ENCODE peak calls at places on chromosomes 6 and 20, in four cellular contexts. N is heart right ventricle, J is pancreas, Y is B cell. P is an unnamed sample.

GRCh38 chr6:170186909-170187668 is 103.8 kb downstream of the DLL1 start:
- DNase-seq in N (no peak), J (no peak), Y (no peak), P (no peak)

GRCh38 chr6:128731249-128732165 is 151.4 kb upstream of the LAMA2 start:
- DNase-seq in N (no peak), J (no peak), Y (no peak), P (no peak)

GRCh38 chr6:31489046-31489445 is 8.9 kb upstream of the MICB start:
- DNase-seq in N (no peak), J (no peak), Y (no peak), P (no peak)

GRCh38 chr6:90406957-90407356 is 110.3 kb upstream of the BACH2 start:
- DNase-seq in N (no peak), J (no peak), Y (no peak), P (no peak)

GRCh38 chr20:56628015-56628872 is 862 bp upstream of the TFAP2C start:
- DNase-seq in N (peak; percentile 12), J (no peak), Y (peak; percentile 47), P (no peak)

GRCh38 chr20:41408986-41409385 is 42.4 kb upstream of the EMILIN3 start:
- DNase-seq in N (no peak), J (no peak), Y (no peak), P (no peak)

GRCh38 chr20:56328861-56329260 is 29.9 kb upstream of the FAM210B start:
- DNase-seq in N (no peak), J (no peak), Y (no peak), P (no peak)

GRCh38 chr6:126182650-126183311 is 157.1 kb upstream of the CENPW start:
- DNase-seq in N (no peak), J (no peak), Y (no peak), P (no peak)

GRCh38 chr6:90694802-90695201 is 107.9 kb upstream of the MAP3K7 start:
- DNase-seq in N (no peak), J (no peak), Y (no peak), P (no peak)

GRCh38 chr6:12761376-12762115 is 45.0 kb downstream of the PHACTR1 start:
- DNase-seq in N (no peak), J (no peak), Y (no peak), P (no peak)

GRCh38 chr6:133129556-133129955 is 111.6 kb upstream of the EYA4 start:
- DNase-seq in N (no peak), J (no peak), Y (no peak), P (no peak)

GRCh38 chr6:75283907-75284284 is 696 bp downstream of the TMEM30A start:
- DNase-seq in N (no peak), J (no peak), Y (peak; percentile 41), P (no peak)

GRCh38 chr6:33172307-33173227 is 19.7 kb downstream of the COL11A2 start:
- DNase-seq in N (no peak), J (no peak), Y (peak; percentile 61), P (no peak)

GRCh38 chr6:100657678-100658330 is 193.1 kb upstream of the SIM1 start:
- DNase-seq in N (no peak), J (no peak), Y (no peak), P (no peak)

GRCh38 chr20:16518068-16518783 is 55.0 kb downstream of the KIF16B start:
- DNase-seq in N (no peak), J (peak; percentile 26), Y (peak; percentile 20), P (no peak)

GRCh38 chr20:45998761-45999160 is 9.9 kb upstream of the MMP9 start:
- DNase-seq in N (no peak), J (no peak), Y (no peak), P (peak; percentile 88)

GRCh38 chr20:41692479-41693135 is 74.4 kb upstream of the CHD6 start:
- DNase-seq in N (peak; percentile 86), J (peak; percentile 87), Y (peak; percentile 33), P (peak; percentile 58)

GRCh38 chr6:43979525-43979924 is 147.7 kb downstream of the MRPL14 start:
- DNase-seq in N (no peak), J (no peak), Y (no peak), P (no peak)

GRCh38 chr6:13586936-13587542 is 12.6 kb downstream of the SIRT5 start:
- DNase-seq in N (no peak), J (no peak), Y (no peak), P (no peak)

GRCh38 chr6:143952947-143953346 is 55.1 kb downstream of the PLAGL1 start:
- DNase-seq in N (no peak), J (no peak), Y (no peak), P (no peak)

GRCh38 chr20:39038047-39038446 is 75.9 kb downstream of the DHX35 start:
- DNase-seq in N (no peak), J (no peak), Y (no peak), P (no peak)

GRCh38 chr6:68186870-68187269 is 448.2 kb upstream of the ADGRB3 start:
- DNase-seq in N (no peak), J (no peak), Y (no peak), P (no peak)

GRCh38 chr20:32685541-32686529 is 12.1 kb upstream of the C20orf203 start:
- DNase-seq in N (peak; percentile 40), J (no peak), Y (no peak), P (peak; percentile 66)

GRCh38 chr20:61502433-61502832 is 250.4 kb downstream of the CDH4 start:
- DNase-seq in N (no peak), J (no peak), Y (no peak), P (no peak)

GRCh38 chr6:142810952-142811514 is 133.9 kb downstream of the HIVEP2 start:
- DNase-seq in N (no peak), J (no peak), Y (no peak), P (no peak)

GRCh38 chr20:62947532-62948300 is 4.8 kb upstream of the SLC17A9 start:
- DNase-seq in N (no peak), J (no peak), Y (no peak), P (no peak)

GRCh38 chr20:62824476-62825287 is 7.8 kb downstream of the COL9A3 start:
- DNase-seq in N (peak; percentile 57), J (peak; percentile 77), Y (peak; percentile 90), P (no peak)

GRCh38 chr20:8389381-8390368 is 257.6 kb downstream of the PLCB1 start:
- DNase-seq in N (no peak), J (no peak), Y (peak; percentile 4), P (no peak)

GRCh38 chr20:4153251-4153650 is 137.9 kb upstream of the RNF24 start:
- DNase-seq in N (no peak), J (no peak), Y (no peak), P (no peak)

GRCh38 chr6:53986165-53986720 is 125.0 kb upstream of the MLIP start:
- DNase-seq in N (no peak), J (no peak), Y (no peak), P (no peak)

GRCh38 chr6:99602519-99603420 is 3.9 kb upstream of the PRDM13 start:
- DNase-seq in N (no peak), J (no peak), Y (no peak), P (no peak)

GRCh38 chr6:75943381-75943780 is 129.1 kb downstream of the IMPG1 start:
- DNase-seq in N (no peak), J (no peak), Y (no peak), P (no peak)

GRCh38 chr6:28929887-28930620 is 6.3 kb upstream of the TRIM27 start:
- DNase-seq in N (no peak), J (no peak), Y (no peak), P (no peak)

GRCh38 chr6:169427856-169428255 is 174.2 kb upstream of the THBS2 start:
- DNase-seq in N (no peak), J (no peak), Y (no peak), P (no peak)

GRCh38 chr6:25007269-25007699 is 71.5 kb upstream of the RIPOR2 start:
- DNase-seq in N (no peak), J (no peak), Y (no peak), P (peak; percentile 75)

GRCh38 chr6:71190809-71191208 is 97.8 kb upstream of the OGFRL1 start:
- DNase-seq in N (no peak), J (no peak), Y (no peak), P (no peak)

GRCh38 chr20:25287631-25288290 is 39.9 kb downstream of the PYGB start:
- DNase-seq in N (no peak), J (peak; percentile 1), Y (no peak), P (peak; percentile 44)

GRCh38 chr6:88360203-88360797 is 194.2 kb upstream of the CNR1 start:
- DNase-seq in N (no peak), J (no peak), Y (no peak), P (no peak)

GRCh38 chr20:20070871-20071726 is 18.8 kb downstream of the CFAP61 start:
- DNase-seq in N (peak; percentile 25), J (no peak), Y (no peak), P (no peak)

GRCh38 chr6:27407153-27407814 is 18.7 kb downstream of the ZNF391 start:
- DNase-seq in N (no peak), J (no peak), Y (no peak), P (no peak)

GRCh38 chr6:51350308-51350904 is 531.7 kb downstream of the TFAP2B start:
- DNase-seq in N (no peak), J (no peak), Y (no peak), P (no peak)
- TF ChIP-seq CTCF in N (peak; percentile 15), J (peak; percentile 8), Y (peak; percentile 20), P (peak; percentile 88)

GRCh38 chr6:36978687-36979086 is 7.3 kb downstream of the MTCH1 start:
- DNase-seq in N (no peak), J (no peak), Y (no peak), P (no peak)

GRCh38 chr6:36977470-36977941 is 8.5 kb downstream of the MTCH1 start:
- DNase-seq in N (no peak), J (no peak), Y (peak; percentile 71), P (no peak)

GRCh38 chr6:36980876-36981619 is 4.9 kb downstream of the MTCH1 start:
- DNase-seq in N (no peak), J (no peak), Y (no peak), P (no peak)

GRCh38 chr6:36980129-36980528 is 5.9 kb downstream of the MTCH1 start:
- DNase-seq in N (no peak), J (no peak), Y (no peak), P (no peak)

DNA sequence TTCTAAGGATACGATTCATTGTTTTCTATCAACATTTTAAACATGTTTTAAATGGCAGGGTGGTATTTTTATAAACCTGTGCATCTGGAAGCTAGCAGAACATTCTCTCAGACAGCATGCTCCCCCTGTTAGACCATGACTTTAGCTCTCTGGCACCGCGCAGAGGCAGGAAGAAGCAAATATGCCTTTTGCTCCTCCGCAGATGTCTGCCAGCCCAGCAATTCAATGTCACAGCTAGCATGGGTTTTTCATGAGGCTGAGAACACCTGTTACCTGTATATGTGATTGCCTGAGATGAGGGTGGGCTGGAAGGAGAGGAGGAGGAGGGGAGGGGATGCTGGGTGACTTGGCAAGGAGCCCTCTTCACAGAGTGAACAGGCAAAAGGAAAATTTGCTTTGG is 6.7 kb downstream of the MTCH1 start:
- DNase-seq in N (no peak), J (peak; percentile 64), Y (no peak), P (no peak)
- TF ChIP-seq CTCF in N (peak; percentile 71), J (no peak), Y (no peak), P (no peak)

DNA sequence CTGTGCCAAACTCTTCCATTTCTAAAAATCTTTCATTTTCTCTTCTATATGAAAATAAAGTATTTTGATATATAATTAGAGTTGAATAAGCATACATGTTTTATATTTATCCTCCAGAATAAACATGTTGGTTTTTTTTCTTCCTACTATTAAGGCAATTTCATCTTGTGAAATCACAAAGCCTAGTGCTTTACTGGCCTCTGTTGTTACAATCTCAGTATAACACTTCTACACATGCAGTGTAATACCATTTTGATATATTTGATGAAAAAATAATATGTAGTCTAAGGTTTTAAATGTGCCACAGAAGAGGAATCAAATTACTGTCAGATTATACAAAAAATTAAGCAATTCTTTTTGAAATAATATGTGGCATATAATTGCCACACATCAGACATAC is 225.3 kb upstream of the MANEA start:
- DNase-seq in N (no peak), J (no peak), Y (no peak), P (no peak)
- TF ChIP-seq CTCF in N (no peak), J (no peak), Y (no peak), P (no peak)

GRCh38 chr20:47377122-47377722 is 20.7 kb upstream of the ZMYND8 start:
- DNase-seq in N (no peak), J (no peak), Y (no peak), P (no peak)
- TF ChIP-seq CTCF in N (no peak), J (no peak), Y (no peak), P (no peak)

P was measured in CD14-positive monocyte.